ENCODE peak calls at places on chromosomes 1 and 21, in eight cellular contexts. One of them, this sample, is unnamed.
A peak's percentile ranks its signal among the peaks of the same experiment; 100 is the strongest.

GRCh38 chr1:20366766-20367602 is 76.3 kb downstream of the VWA5B1 start:
- DNase-seq in breast epithelium: no peak
- DNase-seq in ovary: no peak
- DNase-seq in A549: peak; percentile 46
- DNase-seq in stomach: no peak
- DNase-seq in uterus: no peak
- DNase-seq in IMR-90: peak; percentile 45
- DNase-seq in heart left ventricle: peak; percentile 41
- DNase-seq in this sample: no peak

GRCh38 chr1:214552174-214552608 is 789 bp upstream of the PTPN14 start:
- DNase-seq in breast epithelium: peak; percentile 62
- DNase-seq in ovary: peak; percentile 55
- DNase-seq in A549: peak; percentile 78
- DNase-seq in stomach: peak; percentile 79
- DNase-seq in uterus: peak; percentile 52
- DNase-seq in IMR-90: peak; percentile 64
- DNase-seq in heart left ventricle: peak; percentile 62
- DNase-seq in this sample: no peak

GRCh38 chr1:70503358-70503757 is 92.3 kb downstream of the CTH start:
- DNase-seq in breast epithelium: no peak
- DNase-seq in ovary: no peak
- DNase-seq in A549: no peak
- DNase-seq in stomach: no peak
- DNase-seq in uterus: no peak
- DNase-seq in IMR-90: peak; percentile 39
- DNase-seq in heart left ventricle: no peak
- DNase-seq in this sample: no peak

GRCh38 chr1:7424352-7424890 is 346.7 kb upstream of the VAMP3 start:
- DNase-seq in breast epithelium: peak; percentile 22
- DNase-seq in ovary: no peak
- DNase-seq in A549: no peak
- DNase-seq in stomach: no peak
- DNase-seq in uterus: no peak
- DNase-seq in IMR-90: peak; percentile 63
- DNase-seq in heart left ventricle: no peak
- DNase-seq in this sample: no peak

GRCh38 chr1:193157360-193157759 is 29.1 kb downstream of the B3GALT2 start:
- DNase-seq in breast epithelium: no peak
- DNase-seq in ovary: no peak
- DNase-seq in A549: no peak
- DNase-seq in stomach: no peak
- DNase-seq in uterus: no peak
- DNase-seq in IMR-90: no peak
- DNase-seq in heart left ventricle: no peak
- DNase-seq in this sample: no peak

GRCh38 chr1:192357904-192358303 is 41.1 kb downstream of the RGS21 start:
- DNase-seq in breast epithelium: no peak
- DNase-seq in ovary: no peak
- DNase-seq in A549: no peak
- DNase-seq in stomach: no peak
- DNase-seq in uterus: no peak
- DNase-seq in IMR-90: peak; percentile 12
- DNase-seq in heart left ventricle: no peak
- DNase-seq in this sample: no peak

GRCh38 chr1:93595266-93595665 is 86.4 kb downstream of the BCAR3 start:
- DNase-seq in breast epithelium: no peak
- DNase-seq in ovary: no peak
- DNase-seq in A549: no peak
- DNase-seq in stomach: no peak
- DNase-seq in uterus: no peak
- DNase-seq in IMR-90: peak; percentile 57
- DNase-seq in heart left ventricle: no peak
- DNase-seq in this sample: no peak

GRCh38 chr1:203153989-203154821 is 21.4 kb downstream of the MYBPH start:
- DNase-seq in breast epithelium: no peak
- DNase-seq in ovary: no peak
- DNase-seq in A549: no peak
- DNase-seq in stomach: no peak
- DNase-seq in uterus: no peak
- DNase-seq in IMR-90: peak; percentile 41
- DNase-seq in heart left ventricle: no peak
- DNase-seq in this sample: peak; percentile 44

GRCh38 chr1:15272009-15272781 is 25.2 kb downstream of the FHAD1 start:
- DNase-seq in breast epithelium: peak; percentile 56
- DNase-seq in ovary: peak; percentile 65
- DNase-seq in A549: peak; percentile 71
- DNase-seq in stomach: peak; percentile 69
- DNase-seq in uterus: peak; percentile 40
- DNase-seq in IMR-90: peak; percentile 73
- DNase-seq in heart left ventricle: peak; percentile 49
- DNase-seq in this sample: peak; percentile 73

GRCh38 chr21:45510466-45510955 is 31.7 kb downstream of the SLC19A1 start:
- DNase-seq in breast epithelium: no peak
- DNase-seq in ovary: no peak
- DNase-seq in A549: no peak
- DNase-seq in stomach: no peak
- DNase-seq in uterus: no peak
- DNase-seq in IMR-90: no peak
- DNase-seq in heart left ventricle: no peak
- DNase-seq in this sample: no peak

GRCh38 chr21:37642493-37642892 is 273.8 kb downstream of the KCNJ6 start:
- DNase-seq in breast epithelium: no peak
- DNase-seq in ovary: no peak
- DNase-seq in A549: peak; percentile 37
- DNase-seq in stomach: no peak
- DNase-seq in uterus: no peak
- DNase-seq in IMR-90: no peak
- DNase-seq in heart left ventricle: no peak
- DNase-seq in this sample: peak; percentile 51

GRCh38 chr1:12539705-12540579 is 78.1 kb downstream of the DHRS3 start:
- DNase-seq in breast epithelium: no peak
- DNase-seq in ovary: peak; percentile 78
- DNase-seq in A549: peak; percentile 90
- DNase-seq in stomach: peak; percentile 60
- DNase-seq in uterus: peak; percentile 88
- DNase-seq in IMR-90: peak; percentile 93
- DNase-seq in heart left ventricle: peak; percentile 67
- DNase-seq in this sample: peak; percentile 49

GRCh38 chr1:24301395-24302175 is 17.6 kb upstream of the GRHL3 start:
- DNase-seq in breast epithelium: no peak
- DNase-seq in ovary: no peak
- DNase-seq in A549: no peak
- DNase-seq in stomach: no peak
- DNase-seq in uterus: no peak
- DNase-seq in IMR-90: no peak
- DNase-seq in heart left ventricle: no peak
- DNase-seq in this sample: no peak

GRCh38 chr1:51840182-51840581 is 38.3 kb downstream of the NRDC start:
- DNase-seq in breast epithelium: no peak
- DNase-seq in ovary: no peak
- DNase-seq in A549: no peak
- DNase-seq in stomach: no peak
- DNase-seq in uterus: no peak
- DNase-seq in IMR-90: no peak
- DNase-seq in heart left ventricle: no peak
- DNase-seq in this sample: no peak

GRCh38 chr21:38027901-38028300 is 111.6 kb upstream of the KCNJ6 start:
- DNase-seq in breast epithelium: no peak
- DNase-seq in ovary: no peak
- DNase-seq in A549: peak; percentile 24
- DNase-seq in stomach: no peak
- DNase-seq in uterus: no peak
- DNase-seq in IMR-90: no peak
- DNase-seq in heart left ventricle: no peak
- DNase-seq in this sample: no peak

GRCh38 chr1:51268675-51269033 is 32.6 kb downstream of the RNF11 start:
- DNase-seq in breast epithelium: no peak
- DNase-seq in ovary: no peak
- DNase-seq in A549: no peak
- DNase-seq in stomach: no peak
- DNase-seq in uterus: no peak
- DNase-seq in IMR-90: no peak
- DNase-seq in heart left ventricle: no peak
- DNase-seq in this sample: no peak

GRCh38 chr1:36320291-36320758 is 3.1 kb downstream of the EVA1B start:
- DNase-seq in breast epithelium: no peak
- DNase-seq in ovary: peak; percentile 65
- DNase-seq in A549: no peak
- DNase-seq in stomach: no peak
- DNase-seq in uterus: peak; percentile 43
- DNase-seq in IMR-90: no peak
- DNase-seq in heart left ventricle: no peak
- DNase-seq in this sample: peak; percentile 41

GRCh38 chr1:36322085-36322785 is 1.2 kb downstream of the EVA1B start:
- DNase-seq in breast epithelium: no peak
- DNase-seq in ovary: peak; percentile 74
- DNase-seq in A549: no peak
- DNase-seq in stomach: no peak
- DNase-seq in uterus: peak; percentile 35
- DNase-seq in IMR-90: no peak
- DNase-seq in heart left ventricle: no peak
- DNase-seq in this sample: peak; percentile 36

GRCh38 chr1:36321119-36321951 is 2.1 kb downstream of the EVA1B start:
- DNase-seq in breast epithelium: no peak
- DNase-seq in ovary: peak; percentile 93
- DNase-seq in A549: peak; percentile 25
- DNase-seq in stomach: peak; percentile 60
- DNase-seq in uterus: peak; percentile 93
- DNase-seq in IMR-90: peak; percentile 94
- DNase-seq in heart left ventricle: peak; percentile 89
- DNase-seq in this sample: peak; percentile 84

GRCh38 chr1:36322786-36323635 is 434 bp downstream of the EVA1B start:
- DNase-seq in breast epithelium: no peak
- DNase-seq in ovary: peak; percentile 70
- DNase-seq in A549: no peak
- DNase-seq in stomach: peak; percentile 34
- DNase-seq in uterus: peak; percentile 67
- DNase-seq in IMR-90: peak; percentile 59
- DNase-seq in heart left ventricle: peak; percentile 66
- DNase-seq in this sample: peak; percentile 76

GRCh38 chr1:36320767-36321118 is 2.7 kb downstream of the EVA1B start:
- DNase-seq in breast epithelium: no peak
- DNase-seq in ovary: no peak
- DNase-seq in A549: no peak
- DNase-seq in stomach: no peak
- DNase-seq in uterus: no peak
- DNase-seq in IMR-90: no peak
- DNase-seq in heart left ventricle: no peak
- DNase-seq in this sample: no peak
- TF ChIP-seq POLR2A in breast epithelium: no peak
- TF ChIP-seq POLR2A in ovary: no peak
- TF ChIP-seq POLR2A in A549: no peak
- TF ChIP-seq POLR2A in stomach: no peak
- TF ChIP-seq POLR2A in uterus: no peak
- TF ChIP-seq POLR2A in IMR-90: no peak
- TF ChIP-seq POLR2A in heart left ventricle: no peak
- TF ChIP-seq POLR2A in this sample: no peak

GRCh38 chr1:85707990-85708825 is at the start of gene ZNHIT6:
- DNase-seq in breast epithelium: peak; percentile 90
- DNase-seq in ovary: peak; percentile 87
- DNase-seq in A549: peak; percentile 98
- DNase-seq in stomach: peak; percentile 91
- DNase-seq in uterus: peak; percentile 86
- DNase-seq in IMR-90: peak; percentile 98
- DNase-seq in heart left ventricle: peak; percentile 90
- DNase-seq in this sample: peak; percentile 95
- TF ChIP-seq POLR2A in breast epithelium: peak; percentile 41
- TF ChIP-seq POLR2A in ovary: peak; percentile 65
- TF ChIP-seq POLR2A in A549: peak; percentile 54
- TF ChIP-seq POLR2A in stomach: no peak
- TF ChIP-seq POLR2A in uterus: no peak
- TF ChIP-seq POLR2A in IMR-90: peak; percentile 37
- TF ChIP-seq POLR2A in heart left ventricle: peak; percentile 58
- TF ChIP-seq POLR2A in this sample: peak; percentile 60

GRCh38 chr1:83998205-83998598 is 730 bp downstream of the TTLL7 start:
- DNase-seq in breast epithelium: no peak
- DNase-seq in ovary: no peak
- DNase-seq in A549: no peak
- DNase-seq in stomach: no peak
- DNase-seq in uterus: no peak
- DNase-seq in IMR-90: peak; percentile 6
- DNase-seq in heart left ventricle: no peak
- DNase-seq in this sample: no peak

GRCh38 chr1:84000954-84001495 is 2.1 kb upstream of the TTLL7 start:
- DNase-seq in breast epithelium: no peak
- DNase-seq in ovary: no peak
- DNase-seq in A549: no peak
- DNase-seq in stomach: no peak
- DNase-seq in uterus: no peak
- DNase-seq in IMR-90: no peak
- DNase-seq in heart left ventricle: no peak
- DNase-seq in this sample: no peak

GRCh38 chr1:83998599-83999315 is at the start of gene TTLL7:
- DNase-seq in breast epithelium: peak; percentile 63
- DNase-seq in ovary: peak; percentile 65
- DNase-seq in A549: peak; percentile 70
- DNase-seq in stomach: peak; percentile 79
- DNase-seq in uterus: peak; percentile 72
- DNase-seq in IMR-90: peak; percentile 53
- DNase-seq in heart left ventricle: peak; percentile 74
- DNase-seq in this sample: peak; percentile 64

GRCh38 chr1:84000196-84000885 is 1.4 kb upstream of the TTLL7 start:
- DNase-seq in breast epithelium: no peak
- DNase-seq in ovary: no peak
- DNase-seq in A549: no peak
- DNase-seq in stomach: no peak
- DNase-seq in uterus: no peak
- DNase-seq in IMR-90: no peak
- DNase-seq in heart left ventricle: no peak
- DNase-seq in this sample: no peak

DNA sequence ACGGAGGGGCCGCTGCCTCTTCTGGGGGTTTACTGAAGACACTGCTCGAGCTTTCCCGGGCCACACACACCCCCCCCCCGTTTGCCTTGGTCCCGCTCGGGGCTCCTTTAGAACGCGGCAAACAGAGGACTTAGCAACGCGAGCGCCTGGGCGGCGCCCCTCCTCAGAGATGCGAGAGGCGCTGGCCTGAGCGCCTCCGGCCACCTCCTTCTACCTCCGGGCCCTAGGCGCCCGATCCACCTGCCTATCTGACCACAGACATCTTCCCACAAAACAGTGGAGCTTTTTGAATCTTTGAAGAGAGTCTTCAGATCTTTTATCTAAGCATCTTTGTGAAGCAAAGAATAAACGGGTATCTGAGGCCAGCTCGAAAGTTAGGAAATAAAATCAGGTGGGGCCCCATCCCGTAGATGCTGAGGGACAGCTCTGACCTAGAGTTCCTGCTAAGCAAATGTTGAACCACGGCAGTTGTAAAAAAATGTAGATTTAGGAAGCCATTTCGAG is 436 bp upstream of the TTLL7 start:
- DNase-seq in breast epithelium: peak; percentile 58
- DNase-seq in ovary: peak; percentile 57
- DNase-seq in A549: peak; percentile 71
- DNase-seq in stomach: peak; percentile 78
- DNase-seq in uterus: peak; percentile 68
- DNase-seq in IMR-90: peak; percentile 69
- DNase-seq in heart left ventricle: no peak
- DNase-seq in this sample: peak; percentile 64
- TF ChIP-seq POLR2A in breast epithelium: no peak
- TF ChIP-seq POLR2A in ovary: no peak
- TF ChIP-seq POLR2A in A549: no peak
- TF ChIP-seq POLR2A in stomach: no peak
- TF ChIP-seq POLR2A in uterus: peak; percentile 29
- TF ChIP-seq POLR2A in IMR-90: peak; percentile 20
- TF ChIP-seq POLR2A in heart left ventricle: no peak
- TF ChIP-seq POLR2A in this sample: no peak

GRCh38 chr1:44636711-44637589 is 37.3 kb downstream of the TMEM53 start:
- DNase-seq in breast epithelium: no peak
- DNase-seq in ovary: no peak
- DNase-seq in A549: no peak
- DNase-seq in stomach: no peak
- DNase-seq in uterus: no peak
- DNase-seq in IMR-90: peak; percentile 25
- DNase-seq in heart left ventricle: no peak
- DNase-seq in this sample: no peak
- TF ChIP-seq POLR2A in breast epithelium: no peak
- TF ChIP-seq POLR2A in ovary: no peak
- TF ChIP-seq POLR2A in A549: no peak
- TF ChIP-seq POLR2A in stomach: no peak
- TF ChIP-seq POLR2A in uterus: no peak
- TF ChIP-seq POLR2A in IMR-90: no peak
- TF ChIP-seq POLR2A in heart left ventricle: no peak
- TF ChIP-seq POLR2A in this sample: no peak

This sample was measured in NB4.